ENCODE peak calls at places on chromosomes 7 and 10, in seven cellular contexts. Y, F, H, S, B, G and E are unnamed samples.

GRCh38 chr10:3869036-3869435 is 84.0 kb upstream of the KLF6 start:
- DNase-seq in B (no peak), H (no peak), S (no peak), G (no peak), F (no peak), Y (no peak), E (no peak)

GRCh38 chr7:4958477-4959301 is at the start of gene MMD2:
- DNase-seq in Y (no peak), B (no peak), H (no peak), G (no peak), F (peak; percentile 92), S (no peak), E (no peak)

GRCh38 chr7:44634187-44634838 is 27.9 kb downstream of the OGDH start:
- DNase-seq in F (no peak), H (no peak), B (peak; percentile 21), S (no peak), G (no peak), Y (peak; percentile 25), E (peak; percentile 25)

GRCh38 chr7:70975816-70976215 is 156.1 kb upstream of the GALNT17 start:
- DNase-seq in F (no peak), H (no peak), S (no peak), Y (no peak), G (no peak), B (no peak), E (no peak)

GRCh38 chr10:105149371-105149871 is 508.3 kb downstream of the SORCS3 start:
- DNase-seq in G (no peak), Y (no peak), S (no peak), H (no peak), B (no peak), F (no peak), E (no peak)

GRCh38 chr10:29646960-29647431 is 12.2 kb upstream of the SVIL start:
- DNase-seq in G (no peak), S (no peak), Y (peak; percentile 6), F (no peak), H (no peak), B (no peak), E (no peak)

GRCh38 chr10:18020523-18020922 is 68.8 kb downstream of the SLC39A12 start:
- DNase-seq in F (no peak), H (no peak), Y (no peak), B (no peak), G (no peak), S (no peak), E (no peak)

GRCh38 chr10:86871563-86872183 is 85.7 kb downstream of the MMRN2 start:
- DNase-seq in H (no peak), F (no peak), Y (peak; percentile 58), S (no peak), B (no peak), G (no peak), E (peak; percentile 20)

GRCh38 chr7:70171369-70171768 is 573.1 kb downstream of the AUTS2 start:
- DNase-seq in S (no peak), Y (no peak), F (no peak), H (no peak), B (no peak), G (no peak), E (no peak)

GRCh38 chr10:122699796-122700466 is at the start of gene C10orf120:
- DNase-seq in S (no peak), B (no peak), Y (no peak), G (no peak), F (no peak), H (no peak), E (no peak)

GRCh38 chr10:115094605-115095004 is 1.4 kb downstream of the ATRNL1 start:
- DNase-seq in Y (no peak), G (no peak), F (no peak), B (no peak), S (no peak), H (no peak), E (no peak)

GRCh38 chr7:48094861-48095293 is 5.8 kb downstream of the UPP1 start:
- DNase-seq in S (no peak), G (no peak), B (no peak), F (no peak), Y (peak; percentile 76), H (no peak), E (no peak)

GRCh38 chr10:48509061-48509772 is 95.7 kb downstream of the ARHGAP22 start:
- DNase-seq in Y (no peak), G (no peak), F (no peak), B (no peak), S (no peak), H (no peak), E (no peak)

GRCh38 chr10:24952701-24953349 is 419 bp upstream of the PRTFDC1 start:
- DNase-seq in B (peak; percentile 64), F (peak; percentile 87), Y (peak; percentile 56), G (no peak), H (peak; percentile 57), S (no peak), E (no peak)

GRCh38 chr10:101319241-101319915 is 34.6 kb upstream of the BTRC start:
- DNase-seq in F (no peak), S (no peak), B (no peak), Y (peak; percentile 19), G (no peak), H (no peak), E (no peak)

GRCh38 chr10:18793951-18794350 is 134.7 kb downstream of the ARL5B start:
- DNase-seq in S (no peak), H (peak; percentile 3), F (peak; percentile 29), B (no peak), Y (peak; percentile 55), G (no peak), E (peak; percentile 4)

GRCh38 chr7:107939472-107940145 is 48.6 kb downstream of the DLD start:
- DNase-seq in G (no peak), Y (peak; percentile 88), F (no peak), H (no peak), S (no peak), B (no peak), E (no peak)

GRCh38 chr10:66639351-66639750 is 286.5 kb upstream of the LRRTM3 start:
- DNase-seq in S (no peak), F (no peak), G (no peak), Y (peak; percentile 67), H (no peak), B (no peak), E (no peak)

GRCh38 chr7:12719141-12719919 is 31.9 kb downstream of the ARL4A start:
- DNase-seq in H (peak; percentile 42), F (no peak), S (no peak), Y (peak; percentile 86), G (no peak), B (peak; percentile 67), E (no peak)

GRCh38 chr10:68800196-68800595 is 27.1 kb upstream of the STOX1 start:
- DNase-seq in G (no peak), H (no peak), Y (no peak), S (no peak), F (no peak), B (no peak), E (no peak)

GRCh38 chr7:37369904-37370303 is 78.8 kb downstream of the ELMO1 start:
- DNase-seq in G (no peak), B (no peak), H (no peak), S (no peak), F (no peak), Y (no peak), E (no peak)

GRCh38 chr10:70575874-70576802 is 26.4 kb downstream of the PRF1 start:
- DNase-seq in G (peak; percentile 81), Y (no peak), F (peak; percentile 78), B (peak; percentile 92), S (no peak), H (no peak), E (peak; percentile 15)

GRCh38 chr10:69479241-69479730 is 28.0 kb downstream of the TSPAN15 start:
- DNase-seq in H (no peak), F (peak; percentile 56), S (no peak), B (no peak), G (no peak), Y (no peak), E (no peak)

GRCh38 chr10:16717617-16718395 is 99.4 kb downstream of the RSU1 start:
- DNase-seq in G (no peak), Y (peak; percentile 76), H (no peak), F (no peak), B (no peak), S (no peak), E (no peak)

GRCh38 chr7:117796889-117797288 is 76.4 kb downstream of the CTTNBP2 start:
- DNase-seq in S (no peak), H (no peak), Y (no peak), B (no peak), G (no peak), F (no peak), E (no peak)

DNA sequence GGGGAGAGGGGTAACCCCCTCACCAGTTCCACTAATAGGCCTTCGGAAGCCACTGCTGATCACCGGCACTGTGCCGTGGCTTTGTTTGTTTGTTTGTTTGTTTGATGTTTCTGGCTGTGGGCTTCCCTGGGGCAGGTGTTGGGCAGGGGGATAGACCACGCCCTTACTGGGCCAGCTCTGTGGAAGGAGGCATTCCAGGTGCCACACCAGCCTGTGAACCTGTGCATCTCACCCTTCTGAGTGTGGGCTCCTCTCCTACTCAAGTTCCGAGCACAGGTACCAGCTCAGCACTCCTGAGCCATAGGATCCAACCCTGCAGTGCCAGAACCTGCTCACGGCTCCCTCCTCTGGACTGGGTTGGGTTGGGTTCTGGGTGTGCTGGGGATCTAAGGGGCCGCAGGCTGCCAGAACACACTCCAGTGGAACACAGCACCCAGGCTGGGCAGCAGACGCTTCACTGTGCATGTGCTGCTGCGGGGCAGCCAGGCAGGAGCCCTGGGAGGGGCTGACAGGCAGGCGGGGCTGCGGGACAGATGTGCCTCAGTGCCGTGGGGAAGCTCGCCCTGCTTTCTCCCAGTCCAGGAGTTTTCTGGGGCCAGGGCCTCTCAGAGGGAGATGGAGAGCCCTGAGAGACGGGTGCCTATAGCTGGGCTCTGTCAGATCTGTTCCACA is 1053.9 kb downstream of the CNTNAP2 start:
- DNase-seq in H (no peak), F (no peak), S (no peak), B (no peak), Y (no peak), G (no peak), E (no peak)
- TF ChIP-seq RFX5 in H (no peak), F (no peak), S (no peak), B (no peak), Y (no peak), G (no peak), E (no peak)

GRCh38 chr7:55172881-55173609 is 154.2 kb downstream of the EGFR start:
- DNase-seq in Y (no peak), S (no peak), F (no peak), H (no peak), G (no peak), B (no peak), E (no peak)
- TF ChIP-seq RFX5 in Y (no peak), S (no peak), F (no peak), H (no peak), G (no peak), B (no peak), E (no peak)

DNA sequence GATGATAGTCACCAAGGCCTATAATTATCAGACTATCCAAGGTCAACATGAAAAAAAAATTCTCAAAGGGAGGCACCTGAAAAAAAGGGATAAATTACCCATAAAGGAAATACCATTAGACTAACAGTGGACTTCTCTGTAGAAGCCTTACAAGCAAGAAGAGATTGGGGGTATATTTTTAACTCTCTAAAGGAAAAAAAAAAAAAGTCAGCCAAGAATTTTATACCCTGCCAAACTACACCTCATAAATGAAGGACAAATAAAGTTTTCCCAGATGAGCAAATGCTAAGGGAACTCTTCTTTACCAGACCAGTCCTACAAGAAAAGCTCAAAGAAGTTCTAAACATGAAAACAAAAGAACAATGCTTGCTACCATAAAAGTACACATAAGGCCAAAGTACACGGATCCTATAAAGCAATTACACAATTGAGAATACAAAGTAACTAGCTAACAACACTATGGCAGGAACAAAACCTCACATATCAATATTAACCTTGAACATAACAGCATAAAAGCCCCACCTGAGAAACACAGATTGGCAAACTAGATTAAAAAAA is 263.1 kb downstream of the RNLS start:
- DNase-seq in S (no peak), H (no peak), G (no peak), F (no peak), Y (no peak), B (no peak), E (no peak)
- TF ChIP-seq RFX5 in S (no peak), H (no peak), G (no peak), F (no peak), Y (no peak), B (no peak), E (no peak)

GRCh38 chr7:1745576-1746490 is 75.8 kb downstream of the ELFN1 start:
- DNase-seq in B (no peak), Y (no peak), S (no peak), G (no peak), H (no peak), F (no peak), E (no peak)
- TF ChIP-seq RFX5 in B (no peak), Y (no peak), S (no peak), G (no peak), H (no peak), F (no peak), E (no peak)